ENCODE peak calls at places on chromosomes 3 and 15, in six cellular contexts. Q is mammary epithelial cell, N is keratinocyte, Y is MM.1S, S is OCI-LY7, A is HCT116. U is an unnamed sample.

GRCh38 chr15:83398591-83398990 is 48.5 kb upstream of the SH3GL3 start:
- DNase-seq in A (no peak), Q (peak; percentile 26), N (no peak), S (no peak), Y (no peak), U (peak; percentile 74)

GRCh38 chr3:43372809-43373587 is 86.7 kb downstream of the SNRK start:
- DNase-seq in A (no peak), Q (no peak), Y (no peak), S (no peak), N (no peak), U (peak; percentile 82)

GRCh38 chr15:40091861-40092415 is 16.7 kb downstream of the BMF start:
- DNase-seq in Y (no peak), Q (no peak), A (no peak), N (no peak), S (no peak), U (peak; percentile 71)

GRCh38 chr3:133113526-133113925 is 75.3 kb downstream of the TMEM108 start:
- DNase-seq in S (no peak), N (no peak), Q (peak; percentile 31), Y (no peak), A (no peak), U (no peak)

GRCh38 chr15:101206173-101206572 is 45.7 kb downstream of the CHSY1 start:
- DNase-seq in A (no peak), N (no peak), S (no peak), Y (no peak), Q (no peak), U (no peak)

GRCh38 chr15:97652041-97652440 is 308.5 kb upstream of the ARRDC4 start:
- DNase-seq in N (no peak), A (no peak), Y (no peak), Q (no peak), S (no peak), U (no peak)

GRCh38 chr3:195100903-195101591 is 169.9 kb downstream of the XXYLT1 start:
- DNase-seq in A (no peak), Q (no peak), N (no peak), S (no peak), Y (no peak), U (peak; percentile 95)

GRCh38 chr15:88233921-88234320 is 22.6 kb downstream of the NTRK3 start:
- DNase-seq in S (no peak), A (no peak), Q (no peak), Y (no peak), N (no peak), U (no peak)

GRCh38 chr3:140467104-140467577 is 210.7 kb upstream of the TRIM42 start:
- DNase-seq in A (peak; percentile 34), Y (no peak), S (no peak), N (no peak), Q (peak; percentile 58), U (no peak)

GRCh38 chr3:121482651-121483050 is 63.1 kb downstream of the POLQ start:
- DNase-seq in Y (no peak), A (no peak), N (no peak), S (no peak), Q (peak; percentile 64), U (peak; percentile 73)

GRCh38 chr3:121488628-121489027 is 57.2 kb downstream of the POLQ start:
- DNase-seq in N (no peak), Q (peak; percentile 25), A (no peak), S (no peak), Y (no peak), U (no peak)

GRCh38 chr3:121477589-121477988 is 68.2 kb downstream of the POLQ start:
- DNase-seq in Q (no peak), A (no peak), N (no peak), Y (no peak), S (no peak), U (no peak)

GRCh38 chr3:121481116-121481895 is 64.5 kb downstream of the POLQ start:
- DNase-seq in Y (no peak), S (no peak), N (no peak), Q (peak; percentile 6), A (no peak), U (no peak)

DNA sequence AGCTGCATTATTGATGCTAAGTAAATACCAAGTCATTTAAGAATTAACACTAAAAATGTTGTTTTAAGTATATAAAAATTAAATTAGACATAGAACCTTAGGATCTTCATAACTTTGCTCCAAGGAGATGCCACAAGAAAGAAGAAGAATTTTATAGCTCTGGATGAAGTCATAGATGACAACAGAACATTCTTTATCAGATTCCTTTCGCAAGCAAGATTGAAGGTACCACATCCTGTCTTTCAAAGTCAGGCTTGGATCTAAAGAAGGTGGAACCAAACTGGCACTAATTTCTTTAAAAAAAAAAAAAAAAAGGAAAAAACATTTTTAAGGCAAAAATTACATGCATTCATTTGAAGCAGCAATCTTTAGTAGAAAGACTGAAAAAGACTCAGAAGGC is 62.5 kb downstream of the POLQ start:
- DNase-seq in S (no peak), A (no peak), N (no peak), Q (peak; percentile 25), Y (no peak), U (no peak)
- H2AFZ ChIP-seq in S (no peak overlapping the region), A (no peak overlapping the region), N (no peak overlapping the region), Q (no peak overlapping the region), Y (no peak overlapping the region), U (no peak overlapping the region)

GRCh38 chr3:50319181-50319871 is 3.2 kb downstream of the HYAL2 start:
- DNase-seq in N (no peak), Y (no peak), S (no peak), A (no peak), Q (no peak), U (no peak)
- H3K4me3 ChIP-seq in N (no peak overlapping the region), Y (no peak overlapping the region), S (no peak overlapping the region), A (no peak overlapping the region), Q (no peak overlapping the region), U (no peak overlapping the region)

GRCh38 chr3:70550723-70551319 is 238.4 kb upstream of the MDFIC2 start:
- DNase-seq in Q (peak; percentile 45), A (no peak), N (no peak), S (peak; percentile 57), Y (peak; percentile 53), U (no peak)
- H2AFZ ChIP-seq in Q (no peak overlapping the region), A (no peak overlapping the region), N (no peak overlapping the region), S (no peak overlapping the region), Y (no peak overlapping the region), U (no peak overlapping the region)

DNA sequence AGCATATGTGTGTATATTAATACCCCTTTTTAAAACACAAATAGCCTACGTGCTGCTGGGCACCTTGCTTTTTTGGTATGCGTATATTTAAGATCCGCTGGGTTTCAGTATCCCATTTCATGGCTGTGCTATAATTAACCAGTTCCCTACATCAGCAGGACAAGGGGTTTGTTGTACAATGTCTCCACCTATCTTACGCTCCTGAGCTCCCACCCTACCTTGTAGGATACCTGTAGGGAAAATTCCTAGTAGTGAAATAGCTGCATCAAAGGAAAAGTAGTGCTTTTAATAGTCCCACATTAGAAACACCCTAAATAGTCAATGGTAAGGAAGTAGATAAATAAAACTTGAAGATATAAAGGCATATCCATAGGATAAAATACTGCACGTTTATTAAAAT is 1.4 kb downstream of the MAP6D1 start:
- DNase-seq in A (no peak), Y (no peak), Q (no peak), N (no peak), S (no peak), U (peak; percentile 80)
- H3K4me3 ChIP-seq in A (peak overlapping the region; percentile 66), Y (no peak overlapping the region), Q (peak overlapping the region; percentile 80), N (no peak overlapping the region), S (no peak overlapping the region), U (peak overlapping the region; percentile 78)

DNA sequence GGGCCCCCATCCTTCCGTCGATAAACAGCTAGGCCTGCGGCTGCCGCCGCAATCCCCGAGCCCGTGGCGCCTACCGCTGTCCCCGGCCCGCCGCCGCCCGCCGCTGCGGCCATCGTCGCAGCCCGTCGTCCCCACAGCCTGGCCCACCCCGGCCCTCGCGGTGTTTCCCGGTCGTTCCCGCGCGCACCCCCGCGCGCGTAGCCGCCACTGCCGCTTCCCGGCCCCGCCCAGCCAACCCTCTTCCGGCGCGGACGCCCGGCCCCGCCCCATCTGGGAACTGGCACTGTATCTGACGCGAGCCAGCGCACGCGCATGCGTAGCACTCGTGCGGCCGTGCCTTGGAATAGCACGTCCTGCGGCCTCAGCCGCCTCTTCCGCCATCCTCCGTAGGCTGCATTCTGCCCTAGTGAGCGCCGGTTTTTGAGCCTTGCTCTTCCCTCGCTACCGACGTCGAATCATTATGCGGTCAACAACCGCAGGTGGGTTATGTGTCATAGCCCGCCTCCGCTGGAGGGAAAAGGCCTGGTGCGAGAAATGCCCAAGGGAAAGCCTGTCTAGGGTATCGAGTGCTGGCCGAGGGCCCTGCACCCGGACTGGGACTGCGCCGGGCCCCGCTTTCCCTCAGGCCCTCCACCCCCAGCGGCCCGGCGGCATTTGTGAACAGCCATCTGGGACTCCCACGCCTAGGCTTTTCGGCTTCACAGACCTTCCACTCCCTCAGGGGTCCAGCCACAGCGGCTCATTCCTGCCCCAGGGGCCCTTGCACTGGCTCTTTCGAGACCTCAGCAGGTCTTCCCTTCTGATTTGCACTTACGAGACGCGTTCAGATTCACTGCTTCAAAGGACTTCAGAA is at the start of gene SMARCC1:
- DNase-seq in Y (peak; percentile 99), S (peak; percentile 99), N (peak; percentile 89), A (peak; percentile 93), Q (peak; percentile 98), U (peak; percentile 99)
- H2AFZ ChIP-seq in Y (peak within 1 kb of the TSS; percentile 79), S (peak within 1 kb of the TSS; percentile 71), N (peak within 1 kb of the TSS; percentile 82), A (no peak within 1 kb of the TSS), Q (peak within 1 kb of the TSS; percentile 86), U (peak within 1 kb of the TSS; percentile 91)

GRCh38 chr15:67544475-67544874 is 2.0 kb downstream of the MAP2K5 start:
- DNase-seq in S (no peak), Y (no peak), A (no peak), N (no peak), Q (no peak), U (no peak)
- H3K4me3 ChIP-seq in S (no peak overlapping the region), Y (no peak overlapping the region), A (no peak overlapping the region), N (no peak overlapping the region), Q (no peak overlapping the region), U (no peak overlapping the region)

U was measured in osteoblast.